ENCODE peak calls at places on chromosomes 12 and 14, in four cellular contexts. One of them, this sample, is unnamed.
A peak's percentile ranks its signal among the peaks of the same experiment; 100 is the strongest.

GRCh38 chr14:68243441-68244010 is 423.9 kb downstream of the RAD51B start:
- DNase-seq in GM12865: no peak
- DNase-seq in CD8-positive, alpha-beta T cell: no peak
- DNase-seq in HCT116: no peak
- DNase-seq in this sample: no peak

GRCh38 chr14:96109956-96110355 is 70.8 kb downstream of the C14orf132 start:
- DNase-seq in GM12865: no peak
- DNase-seq in CD8-positive, alpha-beta T cell: no peak
- DNase-seq in HCT116: no peak
- DNase-seq in this sample: no peak

GRCh38 chr12:95248095-95248494 is 30.5 kb downstream of the VEZT start:
- DNase-seq in GM12865: no peak
- DNase-seq in CD8-positive, alpha-beta T cell: no peak
- DNase-seq in HCT116: no peak
- DNase-seq in this sample: no peak

GRCh38 chr14:96413526-96413925 is 21.6 kb downstream of the AK7 start:
- DNase-seq in GM12865: no peak
- DNase-seq in CD8-positive, alpha-beta T cell: no peak
- DNase-seq in HCT116: no peak
- DNase-seq in this sample: no peak

GRCh38 chr12:109255377-109255776 is 53.7 kb downstream of the FOXN4 start:
- DNase-seq in GM12865: peak; percentile 14
- DNase-seq in CD8-positive, alpha-beta T cell: no peak
- DNase-seq in HCT116: no peak
- DNase-seq in this sample: no peak

GRCh38 chr14:32669416-32669815 is 269.3 kb upstream of the NPAS3 start:
- DNase-seq in GM12865: no peak
- DNase-seq in CD8-positive, alpha-beta T cell: no peak
- DNase-seq in HCT116: no peak
- DNase-seq in this sample: no peak

GRCh38 chr12:121214855-121215745 is 5.2 kb downstream of the P2RX4 start:
- DNase-seq in GM12865: peak; percentile 40
- DNase-seq in CD8-positive, alpha-beta T cell: no peak
- DNase-seq in HCT116: peak; percentile 75
- DNase-seq in this sample: peak; percentile 72

GRCh38 chr12:120689397-120690082 is 2.6 kb downstream of the MLEC start:
- DNase-seq in GM12865: no peak
- DNase-seq in CD8-positive, alpha-beta T cell: no peak
- DNase-seq in HCT116: no peak
- DNase-seq in this sample: no peak

GRCh38 chr14:24315807-24316596 is 4.7 kb downstream of the LTB4R start:
- DNase-seq in GM12865: no peak
- DNase-seq in CD8-positive, alpha-beta T cell: no peak
- DNase-seq in HCT116: no peak
- DNase-seq in this sample: no peak

GRCh38 chr14:93959239-93960107 is 16.9 kb downstream of the ASB2 start:
- DNase-seq in GM12865: peak; percentile 98
- DNase-seq in CD8-positive, alpha-beta T cell: peak; percentile 91
- DNase-seq in HCT116: peak; percentile 88
- DNase-seq in this sample: peak; percentile 91

GRCh38 chr14:86683525-86683924 is 1153.6 kb downstream of the FLRT2 start:
- DNase-seq in GM12865: no peak
- DNase-seq in CD8-positive, alpha-beta T cell: no peak
- DNase-seq in HCT116: no peak
- DNase-seq in this sample: no peak

GRCh38 chr12:3761116-3761770 is 8.3 kb upstream of the CRACR2A start:
- DNase-seq in GM12865: no peak
- DNase-seq in CD8-positive, alpha-beta T cell: no peak
- DNase-seq in HCT116: no peak
- DNase-seq in this sample: no peak

GRCh38 chr12:116962197-116962596 is 51.4 kb downstream of the FBXW8 start:
- DNase-seq in GM12865: peak; percentile 17
- DNase-seq in CD8-positive, alpha-beta T cell: no peak
- DNase-seq in HCT116: no peak
- DNase-seq in this sample: peak; percentile 16

GRCh38 chr12:27332407-27333310 is at the start of gene BMAL2:
- DNase-seq in GM12865: peak; percentile 79
- DNase-seq in CD8-positive, alpha-beta T cell: peak; percentile 56
- DNase-seq in HCT116: no peak
- DNase-seq in this sample: peak; percentile 65

GRCh38 chr12:57895337-57896138 is 45.8 kb upstream of the ATP23 start:
- DNase-seq in GM12865: no peak
- DNase-seq in CD8-positive, alpha-beta T cell: no peak
- DNase-seq in HCT116: no peak
- DNase-seq in this sample: no peak

GRCh38 chr12:57088442-57089258 is at the start of gene NAB2:
- DNase-seq in GM12865: peak; percentile 98
- DNase-seq in CD8-positive, alpha-beta T cell: peak; percentile 97
- DNase-seq in HCT116: peak; percentile 85
- DNase-seq in this sample: peak; percentile 95

GRCh38 chr12:104695453-104696148 is 238.9 kb downstream of the CHST11 start:
- DNase-seq in GM12865: peak; percentile 70
- DNase-seq in CD8-positive, alpha-beta T cell: no peak
- DNase-seq in HCT116: no peak
- DNase-seq in this sample: no peak

GRCh38 chr12:25702553-25702952 is 149.5 kb upstream of the LMNTD1 start:
- DNase-seq in GM12865: no peak
- DNase-seq in CD8-positive, alpha-beta T cell: no peak
- DNase-seq in HCT116: no peak
- DNase-seq in this sample: no peak

GRCh38 chr12:109735825-109736551 is 22.4 kb downstream of the FAM222A start:
- DNase-seq in GM12865: no peak
- DNase-seq in CD8-positive, alpha-beta T cell: no peak
- DNase-seq in HCT116: no peak
- DNase-seq in this sample: no peak

GRCh38 chr14:77598366-77599050 is 17.9 kb downstream of the SPTLC2 start:
- DNase-seq in GM12865: no peak
- DNase-seq in CD8-positive, alpha-beta T cell: no peak
- DNase-seq in HCT116: no peak
- DNase-seq in this sample: peak; percentile 14

GRCh38 chr12:107320929-107321618 is 227.7 kb upstream of the CRY1 start:
- DNase-seq in GM12865: no peak
- DNase-seq in CD8-positive, alpha-beta T cell: peak; percentile 80
- DNase-seq in HCT116: no peak
- DNase-seq in this sample: no peak

GRCh38 chr12:44717612-44718011 is 158.5 kb downstream of the NELL2 start:
- DNase-seq in GM12865: no peak
- DNase-seq in CD8-positive, alpha-beta T cell: no peak
- DNase-seq in HCT116: no peak
- DNase-seq in this sample: no peak

GRCh38 chr14:66045572-66046021 is 440.6 kb upstream of the CCDC196 start:
- DNase-seq in GM12865: no peak
- DNase-seq in CD8-positive, alpha-beta T cell: no peak
- DNase-seq in HCT116: no peak
- DNase-seq in this sample: no peak

GRCh38 chr12:57550628-57551549 is 1.0 kb downstream of the KIF5A start:
- DNase-seq in GM12865: no peak
- DNase-seq in CD8-positive, alpha-beta T cell: no peak
- DNase-seq in HCT116: no peak
- DNase-seq in this sample: no peak

GRCh38 chr14:36976571-36977023 is 195.8 kb downstream of the SLC25A21 start:
- DNase-seq in GM12865: no peak
- DNase-seq in CD8-positive, alpha-beta T cell: no peak
- DNase-seq in HCT116: no peak
- DNase-seq in this sample: no peak

GRCh38 chr12:132003846-132004245 is 54.1 kb downstream of the EP400 start:
- DNase-seq in GM12865: no peak
- DNase-seq in CD8-positive, alpha-beta T cell: no peak
- DNase-seq in HCT116: no peak
- DNase-seq in this sample: no peak

GRCh38 chr14:75222208-75222701 is 45.8 kb upstream of the TMED10 start:
- DNase-seq in GM12865: peak; percentile 62
- DNase-seq in CD8-positive, alpha-beta T cell: no peak
- DNase-seq in HCT116: no peak
- DNase-seq in this sample: no peak

DNA sequence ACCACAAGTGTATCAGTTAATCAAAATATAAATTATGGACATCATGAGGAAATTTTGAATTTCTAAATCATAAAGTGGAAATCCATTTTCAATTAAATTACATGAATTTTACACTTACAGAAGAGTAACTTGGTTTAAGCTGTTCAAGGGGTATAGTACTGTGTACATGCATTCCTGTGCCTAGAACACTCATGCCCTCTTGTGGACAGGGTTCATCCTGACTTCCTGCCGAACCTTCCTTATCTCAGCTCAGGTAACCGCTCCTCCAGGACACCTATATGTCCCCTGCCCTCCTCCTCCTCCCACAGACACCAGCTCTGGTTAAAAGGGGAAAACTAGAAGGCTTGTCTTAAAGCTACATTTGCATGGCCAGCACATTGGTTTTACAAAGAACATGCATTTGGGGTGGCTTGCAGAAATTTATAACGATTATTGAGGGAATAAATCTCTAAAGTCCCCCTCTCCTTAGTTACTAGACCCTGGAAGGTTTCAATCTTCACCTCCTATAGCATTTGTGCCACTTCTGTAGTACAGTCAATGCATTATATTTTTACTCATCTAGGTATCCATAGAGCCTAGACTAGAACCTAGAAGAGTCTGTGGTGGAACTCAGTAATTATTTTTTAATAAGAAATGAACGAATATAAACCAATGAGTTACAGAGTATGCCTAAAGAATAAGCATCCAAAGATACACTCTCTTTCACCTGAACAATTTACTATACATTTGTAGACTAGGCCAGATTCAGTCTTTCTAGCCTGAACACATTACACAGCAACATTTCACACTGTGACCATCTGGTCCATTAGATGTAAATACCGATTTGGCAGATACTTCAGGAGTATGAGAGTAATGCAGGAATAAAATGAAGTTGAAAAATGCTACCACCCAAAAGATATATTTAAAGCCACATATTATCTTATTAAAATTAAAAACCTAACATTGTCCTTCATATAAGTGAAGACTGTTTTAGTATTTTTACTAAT is 345.6 kb downstream of the PAWR start:
- DNase-seq in GM12865: peak; percentile 57
- DNase-seq in CD8-positive, alpha-beta T cell: no peak
- DNase-seq in HCT116: peak; percentile 58
- DNase-seq in this sample: peak; percentile 58
- TF ChIP-seq CTCF in GM12865: peak; percentile 53
- TF ChIP-seq CTCF in CD8-positive, alpha-beta T cell: no peak
- TF ChIP-seq CTCF in HCT116: peak; percentile 81
- TF ChIP-seq CTCF in this sample: peak; percentile 71

GRCh38 chr14:63039800-63040380 is 5.4 kb downstream of the KCNH5 start:
- DNase-seq in GM12865: peak; percentile 10
- DNase-seq in CD8-positive, alpha-beta T cell: no peak
- DNase-seq in HCT116: no peak
- DNase-seq in this sample: peak; percentile 27
- TF ChIP-seq CTCF in GM12865: peak; percentile 8
- TF ChIP-seq CTCF in CD8-positive, alpha-beta T cell: no peak
- TF ChIP-seq CTCF in HCT116: peak; percentile 31
- TF ChIP-seq CTCF in this sample: peak; percentile 31

GRCh38 chr14:21723431-21724045 is 49.9 kb upstream of the OR4E1 start:
- DNase-seq in GM12865: peak; percentile 31
- DNase-seq in CD8-positive, alpha-beta T cell: no peak
- DNase-seq in HCT116: peak; percentile 32
- DNase-seq in this sample: peak; percentile 75
- TF ChIP-seq CTCF in GM12865: peak; percentile 45
- TF ChIP-seq CTCF in CD8-positive, alpha-beta T cell: peak; percentile 35
- TF ChIP-seq CTCF in HCT116: peak; percentile 73
- TF ChIP-seq CTCF in this sample: peak; percentile 69

DNA sequence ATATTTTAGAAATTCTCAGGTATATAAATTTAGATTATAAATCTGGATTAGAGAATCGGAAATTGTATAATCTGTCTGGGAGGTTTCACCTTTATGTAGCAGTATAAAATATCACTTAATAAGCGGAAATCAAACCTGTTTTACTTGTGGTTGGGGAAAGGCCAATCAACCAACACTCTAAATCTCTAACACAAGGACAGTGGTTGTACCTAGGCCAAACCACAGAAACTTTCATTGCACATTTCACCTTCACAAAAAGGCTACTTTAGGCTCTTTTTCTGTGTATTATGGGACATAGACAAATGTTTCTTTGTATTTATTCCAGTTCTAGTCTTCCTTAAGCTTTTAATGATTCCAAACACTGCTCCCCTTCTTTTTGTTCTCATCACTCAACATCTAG is 19.8 kb downstream of the ERH start:
- DNase-seq in GM12865: no peak
- DNase-seq in CD8-positive, alpha-beta T cell: no peak
- DNase-seq in HCT116: no peak
- DNase-seq in this sample: no peak
- TF ChIP-seq CTCF in GM12865: no peak
- TF ChIP-seq CTCF in CD8-positive, alpha-beta T cell: no peak
- TF ChIP-seq CTCF in HCT116: no peak
- TF ChIP-seq CTCF in this sample: no peak

This sample was measured in MM.1S.